ENCODE peak calls at places on chromosomes 6 and 20, in five cellular contexts. One of them, this sample, is unnamed.

GRCh38 chr6:70312165-70312564 is 9.3 kb upstream of the COL9A1 start:
- DNase-seq in Peyer's patch: no peak
- DNase-seq in heart left ventricle: no peak
- DNase-seq in activated CD4-positive, alpha-beta T cell treated with anti-CD3 and anti-CD28 coated beads for 36 hours: peak
- DNase-seq in putamen: no peak
- DNase-seq in this sample: no peak

GRCh38 chr6:32046450-32047083 is 8.4 kb downstream of the CYP21A2 start:
- DNase-seq in Peyer's patch: no peak
- DNase-seq in heart left ventricle: peak
- DNase-seq in activated CD4-positive, alpha-beta T cell treated with anti-CD3 and anti-CD28 coated beads for 36 hours: no peak
- DNase-seq in putamen: no peak
- DNase-seq in this sample: peak

GRCh38 chr20:32648761-32649615 is 24.8 kb downstream of the C20orf203 start:
- DNase-seq in Peyer's patch: no peak
- DNase-seq in heart left ventricle: no peak
- DNase-seq in activated CD4-positive, alpha-beta T cell treated with anti-CD3 and anti-CD28 coated beads for 36 hours: no peak
- DNase-seq in putamen: no peak
- DNase-seq in this sample: no peak

GRCh38 chr6:44008821-44009370 is 118.4 kb downstream of the MRPL14 start:
- DNase-seq in Peyer's patch: no peak
- DNase-seq in heart left ventricle: no peak
- DNase-seq in activated CD4-positive, alpha-beta T cell treated with anti-CD3 and anti-CD28 coated beads for 36 hours: no peak
- DNase-seq in putamen: no peak
- DNase-seq in this sample: no peak

GRCh38 chr6:169520104-169520503 is 181.7 kb downstream of the WDR27 start:
- DNase-seq in Peyer's patch: no peak
- DNase-seq in heart left ventricle: no peak
- DNase-seq in activated CD4-positive, alpha-beta T cell treated with anti-CD3 and anti-CD28 coated beads for 36 hours: no peak
- DNase-seq in putamen: no peak
- DNase-seq in this sample: no peak

GRCh38 chr20:62616728-62617621 is 25.3 kb upstream of the SLCO4A1 start:
- DNase-seq in Peyer's patch: peak
- DNase-seq in heart left ventricle: peak
- DNase-seq in activated CD4-positive, alpha-beta T cell treated with anti-CD3 and anti-CD28 coated beads for 36 hours: peak
- DNase-seq in putamen: no peak
- DNase-seq in this sample: peak

GRCh38 chr20:62030834-62031434 is 34.7 kb downstream of the TAF4 start:
- DNase-seq in Peyer's patch: peak
- DNase-seq in heart left ventricle: peak
- DNase-seq in activated CD4-positive, alpha-beta T cell treated with anti-CD3 and anti-CD28 coated beads for 36 hours: peak
- DNase-seq in putamen: no peak
- DNase-seq in this sample: peak

GRCh38 chr6:167045828-167046580 is 46.8 kb downstream of the CEP43 start:
- DNase-seq in Peyer's patch: no peak
- DNase-seq in heart left ventricle: no peak
- DNase-seq in activated CD4-positive, alpha-beta T cell treated with anti-CD3 and anti-CD28 coated beads for 36 hours: no peak
- DNase-seq in putamen: no peak
- DNase-seq in this sample: no peak

GRCh38 chr6:131443514-131443913 is 129.5 kb upstream of the ARG1 start:
- DNase-seq in Peyer's patch: peak
- DNase-seq in heart left ventricle: no peak
- DNase-seq in activated CD4-positive, alpha-beta T cell treated with anti-CD3 and anti-CD28 coated beads for 36 hours: peak
- DNase-seq in putamen: no peak
- DNase-seq in this sample: no peak

GRCh38 chr6:31680226-31680840 is 534 bp downstream of the LY6G5C start:
- DNase-seq in Peyer's patch: no peak
- DNase-seq in heart left ventricle: no peak
- DNase-seq in activated CD4-positive, alpha-beta T cell treated with anti-CD3 and anti-CD28 coated beads for 36 hours: no peak
- DNase-seq in putamen: no peak
- DNase-seq in this sample: no peak

GRCh38 chr20:10792291-10792690 is 118.5 kb upstream of the JAG1 start:
- DNase-seq in Peyer's patch: no peak
- DNase-seq in heart left ventricle: no peak
- DNase-seq in activated CD4-positive, alpha-beta T cell treated with anti-CD3 and anti-CD28 coated beads for 36 hours: no peak
- DNase-seq in putamen: no peak
- DNase-seq in this sample: no peak

GRCh38 chr6:131917763-131918649 is 33.2 kb downstream of the CCN2 start:
- DNase-seq in Peyer's patch: no peak
- DNase-seq in heart left ventricle: no peak
- DNase-seq in activated CD4-positive, alpha-beta T cell treated with anti-CD3 and anti-CD28 coated beads for 36 hours: no peak
- DNase-seq in putamen: no peak
- DNase-seq in this sample: no peak

GRCh38 chr6:33430991-33431879 is 11.4 kb downstream of the SYNGAP1 start:
- DNase-seq in Peyer's patch: peak
- DNase-seq in heart left ventricle: no peak
- DNase-seq in activated CD4-positive, alpha-beta T cell treated with anti-CD3 and anti-CD28 coated beads for 36 hours: peak
- DNase-seq in putamen: peak
- DNase-seq in this sample: peak

GRCh38 chr6:1042583-1043457 is 269.1 kb upstream of the FOXQ1 start:
- DNase-seq in Peyer's patch: no peak
- DNase-seq in heart left ventricle: no peak
- DNase-seq in activated CD4-positive, alpha-beta T cell treated with anti-CD3 and anti-CD28 coated beads for 36 hours: no peak
- DNase-seq in putamen: no peak
- DNase-seq in this sample: no peak

GRCh38 chr6:43667245-43668150 is 20.1 kb downstream of the MRPS18A start:
- DNase-seq in Peyer's patch: peak
- DNase-seq in heart left ventricle: peak
- DNase-seq in activated CD4-positive, alpha-beta T cell treated with anti-CD3 and anti-CD28 coated beads for 36 hours: peak
- DNase-seq in putamen: peak
- DNase-seq in this sample: peak

GRCh38 chr6:35148167-35148741 is 7.1 kb upstream of the TCP11 start:
- DNase-seq in Peyer's patch: no peak
- DNase-seq in heart left ventricle: no peak
- DNase-seq in activated CD4-positive, alpha-beta T cell treated with anti-CD3 and anti-CD28 coated beads for 36 hours: peak
- DNase-seq in putamen: no peak
- DNase-seq in this sample: no peak

GRCh38 chr6:25961619-25962367 is 809 bp upstream of the TRIM38 start:
- DNase-seq in Peyer's patch: no peak
- DNase-seq in heart left ventricle: no peak
- DNase-seq in activated CD4-positive, alpha-beta T cell treated with anti-CD3 and anti-CD28 coated beads for 36 hours: peak
- DNase-seq in putamen: no peak
- DNase-seq in this sample: no peak

GRCh38 chr20:25286917-25287316 is 39.0 kb downstream of the PYGB start:
- DNase-seq in Peyer's patch: no peak
- DNase-seq in heart left ventricle: peak
- DNase-seq in activated CD4-positive, alpha-beta T cell treated with anti-CD3 and anti-CD28 coated beads for 36 hours: peak
- DNase-seq in putamen: no peak
- DNase-seq in this sample: peak

GRCh38 chr6:157054531-157054979 is 268.8 kb downstream of the TMEM242 start:
- DNase-seq in Peyer's patch: no peak
- DNase-seq in heart left ventricle: no peak
- DNase-seq in activated CD4-positive, alpha-beta T cell treated with anti-CD3 and anti-CD28 coated beads for 36 hours: peak
- DNase-seq in putamen: no peak
- DNase-seq in this sample: no peak

GRCh38 chr6:168147205-168147738 is 68.3 kb upstream of the FRMD1 start:
- DNase-seq in Peyer's patch: no peak
- DNase-seq in heart left ventricle: no peak
- DNase-seq in activated CD4-positive, alpha-beta T cell treated with anti-CD3 and anti-CD28 coated beads for 36 hours: no peak
- DNase-seq in putamen: no peak
- DNase-seq in this sample: no peak

GRCh38 chr6:44715925-44716324 is 328.4 kb downstream of the CDC5L start:
- DNase-seq in Peyer's patch: no peak
- DNase-seq in heart left ventricle: no peak
- DNase-seq in activated CD4-positive, alpha-beta T cell treated with anti-CD3 and anti-CD28 coated beads for 36 hours: no peak
- DNase-seq in putamen: no peak
- DNase-seq in this sample: no peak

This sample was measured in aorta.